ENCODE peak calls at places on chromosomes 7 and 10, in eight cellular contexts. V is C1 segment of cervical spinal cord; B is activated CD8-positive, alpha-beta memory T cell treated with anti-CD3 and anti-CD28 coated beads for 48 hours; U is EL; Y is NCI-H446 treated with DMSO at 0.1 percent for 48 hours; M is epithelial cell of esophagus; O is NCI-H82; H is aorta. K is an unnamed sample.

GRCh38 chr7:131194070-131194865 is 133.4 kb upstream of the MKLN1 start:
- DNase-seq in V (no peak), B (no peak), U (no peak), Y (no peak), M (no peak), O (no peak), H (no peak), K (no peak)

GRCh38 chr10:62015994-62016393 is 114.5 kb downstream of the ARID5B start:
- DNase-seq in V (no peak), B (no peak), U (peak), Y (peak), M (no peak), O (peak), H (no peak), K (no peak)

GRCh38 chr10:72487521-72487920 is 132.8 kb upstream of the DNAJB12 start:
- DNase-seq in V (no peak), B (no peak), U (no peak), Y (no peak), M (no peak), O (no peak), H (no peak), K (no peak)

GRCh38 chr7:28165221-28165807 is 15.3 kb downstream of the JAZF1 start:
- DNase-seq in V (no peak), B (no peak), U (no peak), Y (no peak), M (no peak), O (no peak), H (no peak), K (no peak)

GRCh38 chr10:114486938-114487814 is 82.9 kb upstream of the AFAP1L2 start:
- DNase-seq in V (no peak), B (no peak), U (peak), Y (no peak), M (peak), O (no peak), H (no peak), K (no peak)

GRCh38 chr7:44240983-44241510 is 40.3 kb downstream of the YKT6 start:
- DNase-seq in V (peak), B (no peak), U (peak), Y (peak), M (peak), O (peak), H (peak), K (peak)

GRCh38 chr10:129525408-129525807 is 58.4 kb downstream of the MGMT start:
- DNase-seq in V (no peak), B (no peak), U (peak), Y (no peak), M (peak), O (no peak), H (no peak), K (peak)

GRCh38 chr7:95002726-95003125 is 95.3 kb downstream of the PPP1R9A start:
- DNase-seq in V (no peak), B (no peak), U (no peak), Y (no peak), M (no peak), O (no peak), H (no peak), K (no peak)

GRCh38 chr10:4059471-4060138 is 274.6 kb upstream of the KLF6 start:
- DNase-seq in V (no peak), B (no peak), U (no peak), Y (no peak), M (no peak), O (no peak), H (no peak), K (no peak)

GRCh38 chr7:157848508-157849340 is 511.9 kb downstream of the DNAJB6 start:
- DNase-seq in V (no peak), B (no peak), U (no peak), Y (no peak), M (no peak), O (no peak), H (no peak), K (no peak)

GRCh38 chr7:4959356-4959755 is 369 bp upstream of the MMD2 start:
- DNase-seq in V (no peak), B (no peak), U (no peak), Y (no peak), M (no peak), O (no peak), H (peak), K (no peak)

GRCh38 chr7:85469446-85469970 is 282.7 kb upstream of the SEMA3D start:
- DNase-seq in V (no peak), B (no peak), U (no peak), Y (no peak), M (no peak), O (no peak), H (no peak), K (no peak)

GRCh38 chr10:44235363-44235762 is 149.5 kb downstream of the CXCL12 start:
- DNase-seq in V (no peak), B (no peak), U (no peak), Y (no peak), M (no peak), O (no peak), H (no peak), K (no peak)

GRCh38 chr7:156827587-156828203 is 65.3 kb downstream of the LMBR1 start:
- DNase-seq in V (no peak), B (no peak), U (peak), Y (no peak), M (peak), O (no peak), H (no peak), K (no peak)

GRCh38 chr10:7789390-7789789 is 1.4 kb downstream of the ATP5F1C start:
- DNase-seq in V (no peak), B (no peak), U (peak), Y (no peak), M (peak), O (no peak), H (no peak), K (no peak)

GRCh38 chr10:62806246-62806645 is 1.7 kb downstream of the ADO start:
- DNase-seq in V (no peak), B (no peak), U (peak), Y (no peak), M (no peak), O (no peak), H (no peak), K (no peak)

GRCh38 chr10:86225098-86225782 is 141.4 kb downstream of the GRID1 start:
- DNase-seq in V (no peak), B (no peak), U (peak), Y (no peak), M (peak), O (no peak), H (no peak), K (no peak)

GRCh38 chr7:140229591-140230516 is 53.1 kb upstream of the KDM7A start:
- DNase-seq in V (no peak), B (peak), U (no peak), Y (no peak), M (no peak), O (no peak), H (peak), K (no peak)

GRCh38 chr7:145031162-145031561 is 195.3 kb upstream of the TPK1 start:
- DNase-seq in V (no peak), B (no peak), U (no peak), Y (no peak), M (no peak), O (no peak), H (no peak), K (no peak)

GRCh38 chr7:29770371-29770770 is 35.9 kb upstream of the WIPF3 start:
- DNase-seq in V (no peak), B (no peak), U (no peak), Y (no peak), M (no peak), O (no peak), H (no peak), K (no peak)

GRCh38 chr10:69446650-69447151 is 4.6 kb upstream of the TSPAN15 start:
- DNase-seq in V (no peak), B (no peak), U (peak), Y (no peak), M (peak), O (no peak), H (no peak), K (no peak)

GRCh38 chr7:125530553-125530952 is 600.9 kb upstream of the POT1 start:
- DNase-seq in V (no peak), B (no peak), U (no peak), Y (no peak), M (no peak), O (no peak), H (no peak), K (no peak)

GRCh38 chr10:71468363-71469094 is 71.8 kb downstream of the CDH23 start:
- DNase-seq in V (no peak), B (no peak), U (no peak), Y (no peak), M (no peak), O (no peak), H (peak), K (no peak)

GRCh38 chr10:35598379-35598778 is 6.8 kb upstream of the GJD4 start:
- DNase-seq in V (no peak), B (no peak), U (no peak), Y (no peak), M (no peak), O (no peak), H (no peak), K (no peak)

GRCh38 chr10:31490858-31491504 is 172.0 kb downstream of the ZEB1 start:
- DNase-seq in V (no peak), B (no peak), U (peak), Y (no peak), M (peak), O (peak), H (no peak), K (no peak)

GRCh38 chr10:1103551-1103950 is 47.4 kb downstream of the WDR37 start:
- DNase-seq in V (no peak), B (no peak), U (no peak), Y (no peak), M (no peak), O (no peak), H (no peak), K (no peak)

GRCh38 chr7:94012748-94013147 is 8.6 kb upstream of the BET1 start:
- DNase-seq in V (no peak), B (no peak), U (no peak), Y (no peak), M (no peak), O (peak), H (no peak), K (no peak)

K was measured in breast epithelium.